ENCODE peak calls at places on chromosomes 13 and 19, in five cellular contexts. One of them, this sample, is unnamed. For H3K4me1, the result is how much of the 10 kb centered on the place peaks cover.

GRCh38 chr13:76745246-76746200 is 140.7 kb downstream of the KCTD12 start:
- DNase-seq in tibial nerve: no peak
- DNase-seq in colonic mucosa: no peak
- DNase-seq in right lobe of liver: no peak
- DNase-seq in CD8-positive, alpha-beta memory T cell: no peak
- DNase-seq in this sample: no peak

GRCh38 chr13:76425930-76426329 is 460.3 kb downstream of the KCTD12 start:
- DNase-seq in tibial nerve: no peak
- DNase-seq in colonic mucosa: no peak
- DNase-seq in right lobe of liver: no peak
- DNase-seq in CD8-positive, alpha-beta memory T cell: no peak
- DNase-seq in this sample: no peak

GRCh38 chr19:33472696-33473624 is 48.6 kb downstream of the PEPD start:
- DNase-seq in tibial nerve: no peak
- DNase-seq in colonic mucosa: no peak
- DNase-seq in right lobe of liver: no peak
- DNase-seq in CD8-positive, alpha-beta memory T cell: no peak
- DNase-seq in this sample: no peak

GRCh38 chr19:28386080-28386869 is 826.7 kb downstream of the UQCRFS1 start:
- DNase-seq in tibial nerve: no peak
- DNase-seq in colonic mucosa: no peak
- DNase-seq in right lobe of liver: no peak
- DNase-seq in CD8-positive, alpha-beta memory T cell: no peak
- DNase-seq in this sample: no peak

GRCh38 chr13:62360609-62361008 is 945.0 kb upstream of the PCDH20 start:
- DNase-seq in tibial nerve: no peak
- DNase-seq in colonic mucosa: no peak
- DNase-seq in right lobe of liver: no peak
- DNase-seq in CD8-positive, alpha-beta memory T cell: no peak
- DNase-seq in this sample: no peak

GRCh38 chr13:51249254-51249653 is 27.1 kb downstream of the FAM124A start:
- DNase-seq in tibial nerve: no peak
- DNase-seq in colonic mucosa: no peak
- DNase-seq in right lobe of liver: no peak
- DNase-seq in CD8-positive, alpha-beta memory T cell: no peak
- DNase-seq in this sample: no peak

GRCh38 chr19:54938906-54939305 is 8.4 kb downstream of the NLRP7 start:
- DNase-seq in tibial nerve: no peak
- DNase-seq in colonic mucosa: no peak
- DNase-seq in right lobe of liver: no peak
- DNase-seq in CD8-positive, alpha-beta memory T cell: no peak
- DNase-seq in this sample: no peak

GRCh38 chr13:97276862-97277269 is 54.7 kb downstream of the MBNL2 start:
- DNase-seq in tibial nerve: no peak
- DNase-seq in colonic mucosa: no peak
- DNase-seq in right lobe of liver: no peak
- DNase-seq in CD8-positive, alpha-beta memory T cell: no peak
- DNase-seq in this sample: no peak

GRCh38 chr19:58518261-58519086 is 1.1 kb downstream of the ZBTB45 start:
- DNase-seq in tibial nerve: no peak
- DNase-seq in colonic mucosa: peak
- DNase-seq in right lobe of liver: no peak
- DNase-seq in CD8-positive, alpha-beta memory T cell: no peak
- DNase-seq in this sample: no peak

GRCh38 chr13:107808388-107808787 is 406.9 kb downstream of the LIG4 start:
- DNase-seq in tibial nerve: no peak
- DNase-seq in colonic mucosa: no peak
- DNase-seq in right lobe of liver: no peak
- DNase-seq in CD8-positive, alpha-beta memory T cell: no peak
- DNase-seq in this sample: no peak

GRCh38 chr13:20851844-20852402 is 50.6 kb downstream of the XPO4 start:
- DNase-seq in tibial nerve: no peak
- DNase-seq in colonic mucosa: no peak
- DNase-seq in right lobe of liver: no peak
- DNase-seq in CD8-positive, alpha-beta memory T cell: no peak
- DNase-seq in this sample: no peak

GRCh38 chr19:11422163-11423068 is 3.3 kb upstream of the RGL3 start:
- DNase-seq in tibial nerve: peak
- DNase-seq in colonic mucosa: peak
- DNase-seq in right lobe of liver: peak
- DNase-seq in CD8-positive, alpha-beta memory T cell: peak
- DNase-seq in this sample: peak

GRCh38 chr13:113428871-113429607 is 24.2 kb downstream of the ADPRHL1 start:
- DNase-seq in tibial nerve: no peak
- DNase-seq in colonic mucosa: no peak
- DNase-seq in right lobe of liver: no peak
- DNase-seq in CD8-positive, alpha-beta memory T cell: no peak
- DNase-seq in this sample: no peak

GRCh38 chr13:25037057-25037813 is 58.7 kb upstream of the PABPC3 start:
- DNase-seq in tibial nerve: peak
- DNase-seq in colonic mucosa: peak
- DNase-seq in right lobe of liver: peak
- DNase-seq in CD8-positive, alpha-beta memory T cell: no peak
- DNase-seq in this sample: no peak

GRCh38 chr13:83414393-83414792 is 467.9 kb downstream of the SLITRK1 start:
- DNase-seq in tibial nerve: no peak
- DNase-seq in colonic mucosa: no peak
- DNase-seq in right lobe of liver: no peak
- DNase-seq in CD8-positive, alpha-beta memory T cell: no peak
- DNase-seq in this sample: no peak

GRCh38 chr13:27432612-27433210 is 8.3 kb downstream of the GTF3A start:
- DNase-seq in tibial nerve: no peak
- DNase-seq in colonic mucosa: no peak
- DNase-seq in right lobe of liver: no peak
- DNase-seq in CD8-positive, alpha-beta memory T cell: peak
- DNase-seq in this sample: peak

GRCh38 chr13:49213539-49213938 is 6.6 kb upstream of the MLNR start:
- DNase-seq in tibial nerve: no peak
- DNase-seq in colonic mucosa: no peak
- DNase-seq in right lobe of liver: no peak
- DNase-seq in CD8-positive, alpha-beta memory T cell: no peak
- DNase-seq in this sample: no peak

GRCh38 chr19:16234552-16235445 is 37.1 kb downstream of the AP1M1 start:
- DNase-seq in tibial nerve: no peak
- DNase-seq in colonic mucosa: no peak
- DNase-seq in right lobe of liver: no peak
- DNase-seq in CD8-positive, alpha-beta memory T cell: no peak
- DNase-seq in this sample: no peak

GRCh38 chr13:99523838-99524237 is 22.6 kb downstream of the TM9SF2 start:
- DNase-seq in tibial nerve: no peak
- DNase-seq in colonic mucosa: no peak
- DNase-seq in right lobe of liver: no peak
- DNase-seq in CD8-positive, alpha-beta memory T cell: no peak
- DNase-seq in this sample: no peak

GRCh38 chr13:52776726-52777125 is 37.1 kb upstream of the CNMD start:
- DNase-seq in tibial nerve: no peak
- DNase-seq in colonic mucosa: no peak
- DNase-seq in right lobe of liver: no peak
- DNase-seq in CD8-positive, alpha-beta memory T cell: no peak
- DNase-seq in this sample: no peak

GRCh38 chr13:46572758-46573384 is 19.9 kb downstream of the LRCH1 start:
- DNase-seq in tibial nerve: no peak
- DNase-seq in colonic mucosa: no peak
- DNase-seq in right lobe of liver: no peak
- DNase-seq in CD8-positive, alpha-beta memory T cell: no peak
- DNase-seq in this sample: no peak

GRCh38 chr19:58338336-58338735 is 11.5 kb downstream of the ZSCAN22 start:
- DNase-seq in tibial nerve: no peak
- DNase-seq in colonic mucosa: no peak
- DNase-seq in right lobe of liver: no peak
- DNase-seq in CD8-positive, alpha-beta memory T cell: no peak
- DNase-seq in this sample: no peak

GRCh38 chr19:51473009-51473707 is 5.2 kb upstream of the CEACAM18 start:
- DNase-seq in tibial nerve: peak
- DNase-seq in colonic mucosa: peak
- DNase-seq in right lobe of liver: peak
- DNase-seq in CD8-positive, alpha-beta memory T cell: peak
- DNase-seq in this sample: peak

GRCh38 chr13:69580255-69580654 is 527.4 kb upstream of the ATXN8OS start:
- DNase-seq in tibial nerve: no peak
- DNase-seq in colonic mucosa: no peak
- DNase-seq in right lobe of liver: no peak
- DNase-seq in CD8-positive, alpha-beta memory T cell: no peak
- DNase-seq in this sample: no peak

GRCh38 chr13:46751811-46752635 is 44.9 kb downstream of the ESD start:
- DNase-seq in tibial nerve: no peak
- DNase-seq in colonic mucosa: no peak
- DNase-seq in right lobe of liver: no peak
- DNase-seq in CD8-positive, alpha-beta memory T cell: peak
- DNase-seq in this sample: peak

GRCh38 chr19:34925278-34925855 is 1.3 kb upstream of the ZNF30 start:
- DNase-seq in tibial nerve: no peak
- DNase-seq in colonic mucosa: no peak
- DNase-seq in right lobe of liver: peak
- DNase-seq in CD8-positive, alpha-beta memory T cell: no peak
- DNase-seq in this sample: no peak

GRCh38 chr13:63377986-63378385 is 1962.3 kb upstream of the PCDH20 start:
- DNase-seq in tibial nerve: no peak
- DNase-seq in colonic mucosa: no peak
- DNase-seq in right lobe of liver: no peak
- DNase-seq in CD8-positive, alpha-beta memory T cell: no peak
- DNase-seq in this sample: no peak

GRCh38 chr13:37868691-37869505 is 674 bp downstream of the TRPC4 start:
- DNase-seq in tibial nerve: no peak
- DNase-seq in colonic mucosa: no peak
- DNase-seq in right lobe of liver: no peak
- DNase-seq in CD8-positive, alpha-beta memory T cell: no peak
- DNase-seq in this sample: no peak

GRCh38 chr19:43700368-43701015 is 15.4 kb upstream of the IRGC start:
- DNase-seq in tibial nerve: peak
- DNase-seq in colonic mucosa: peak
- DNase-seq in right lobe of liver: peak
- DNase-seq in CD8-positive, alpha-beta memory T cell: no peak
- DNase-seq in this sample: no peak

GRCh38 chr13:100301418-100301817 is 212.5 kb downstream of the PCCA start:
- DNase-seq in tibial nerve: no peak
- DNase-seq in colonic mucosa: no peak
- DNase-seq in right lobe of liver: no peak
- DNase-seq in CD8-positive, alpha-beta memory T cell: no peak
- DNase-seq in this sample: no peak

GRCh38 chr13:112005925-112006324 is 61.0 kb upstream of the SOX1 start:
- DNase-seq in tibial nerve: no peak
- DNase-seq in colonic mucosa: no peak
- DNase-seq in right lobe of liver: no peak
- DNase-seq in CD8-positive, alpha-beta memory T cell: no peak
- DNase-seq in this sample: no peak

DNA sequence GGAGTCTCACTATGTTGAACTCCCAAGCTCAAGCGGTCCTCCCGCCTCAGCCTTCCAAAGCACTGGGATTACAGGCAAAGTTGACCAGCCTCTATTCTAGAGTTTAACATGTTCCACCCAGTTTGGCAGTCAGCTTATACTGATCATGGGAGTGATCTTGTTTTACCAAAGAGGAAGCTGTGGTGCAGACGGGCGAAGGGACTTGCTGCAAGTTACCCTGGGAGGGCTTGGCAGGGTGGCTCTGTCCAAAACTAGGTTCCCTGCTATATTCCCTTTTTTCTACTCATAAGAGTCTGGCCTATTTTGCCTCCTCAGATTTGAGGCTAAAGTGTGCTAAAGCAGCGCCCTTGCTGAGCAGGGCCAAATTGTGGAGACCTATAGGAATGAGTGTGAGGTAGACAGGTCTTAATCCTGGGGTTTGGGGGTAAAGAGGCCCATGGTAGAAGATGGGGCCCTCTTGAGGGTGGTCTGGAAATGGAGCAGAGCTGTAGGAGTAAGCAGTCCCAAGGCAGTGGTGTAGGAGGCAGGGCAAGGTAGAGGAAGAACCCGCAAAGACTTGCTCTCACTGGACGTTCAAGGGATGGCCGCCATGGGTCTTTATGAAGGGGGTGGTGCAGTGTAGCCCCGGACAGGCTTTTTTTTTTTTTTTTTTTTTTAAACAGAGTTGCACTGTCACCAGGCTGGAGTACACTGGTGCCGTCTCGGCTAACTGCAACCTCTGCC is 3.3 kb downstream of the RPS19 start:
- DNase-seq in tibial nerve: no peak
- DNase-seq in colonic mucosa: no peak
- DNase-seq in right lobe of liver: no peak
- DNase-seq in CD8-positive, alpha-beta memory T cell: no peak
- DNase-seq in this sample: no peak
- H3K4me1 ChIP-seq in tibial nerve: under half
- H3K4me1 ChIP-seq in colonic mucosa: under half
- H3K4me1 ChIP-seq in right lobe of liver: under half
- H3K4me1 ChIP-seq in CD8-positive, alpha-beta memory T cell: half or more
- H3K4me1 ChIP-seq in this sample: under half

GRCh38 chr19:1070931-1071791 is 4.2 kb downstream of the ARHGAP45 start:
- DNase-seq in tibial nerve: no peak
- DNase-seq in colonic mucosa: no peak
- DNase-seq in right lobe of liver: no peak
- DNase-seq in CD8-positive, alpha-beta memory T cell: no peak
- DNase-seq in this sample: no peak
- H3K4me1 ChIP-seq in tibial nerve: under half
- H3K4me1 ChIP-seq in colonic mucosa: under half
- H3K4me1 ChIP-seq in right lobe of liver: under half
- H3K4me1 ChIP-seq in CD8-positive, alpha-beta memory T cell: half or more
- H3K4me1 ChIP-seq in this sample: half or more

GRCh38 chr19:48547722-48548121 is 4.2 kb upstream of the SULT2B1 start:
- DNase-seq in tibial nerve: no peak
- DNase-seq in colonic mucosa: no peak
- DNase-seq in right lobe of liver: no peak
- DNase-seq in CD8-positive, alpha-beta memory T cell: no peak
- DNase-seq in this sample: no peak
- H3K4me1 ChIP-seq in tibial nerve: under half
- H3K4me1 ChIP-seq in colonic mucosa: under half
- H3K4me1 ChIP-seq in right lobe of liver: under half
- H3K4me1 ChIP-seq in CD8-positive, alpha-beta memory T cell: under half
- H3K4me1 ChIP-seq in this sample: under half

GRCh38 chr19:45446295-45446694 is 21.5 kb upstream of the FOSB start:
- DNase-seq in tibial nerve: no peak
- DNase-seq in colonic mucosa: no peak
- DNase-seq in right lobe of liver: no peak
- DNase-seq in CD8-positive, alpha-beta memory T cell: no peak
- DNase-seq in this sample: no peak

GRCh38 chr19:45448887-45449299 is 18.9 kb upstream of the FOSB start:
- DNase-seq in tibial nerve: no peak
- DNase-seq in colonic mucosa: no peak
- DNase-seq in right lobe of liver: no peak
- DNase-seq in CD8-positive, alpha-beta memory T cell: no peak
- DNase-seq in this sample: peak

GRCh38 chr19:45448425-45448756 is 19.4 kb upstream of the FOSB start:
- DNase-seq in tibial nerve: no peak
- DNase-seq in colonic mucosa: no peak
- DNase-seq in right lobe of liver: no peak
- DNase-seq in CD8-positive, alpha-beta memory T cell: no peak
- DNase-seq in this sample: no peak

GRCh38 chr19:45445139-45445538 is 21.4 kb upstream of the ERCC1 start:
- DNase-seq in tibial nerve: no peak
- DNase-seq in colonic mucosa: no peak
- DNase-seq in right lobe of liver: no peak
- DNase-seq in CD8-positive, alpha-beta memory T cell: no peak
- DNase-seq in this sample: no peak

DNA sequence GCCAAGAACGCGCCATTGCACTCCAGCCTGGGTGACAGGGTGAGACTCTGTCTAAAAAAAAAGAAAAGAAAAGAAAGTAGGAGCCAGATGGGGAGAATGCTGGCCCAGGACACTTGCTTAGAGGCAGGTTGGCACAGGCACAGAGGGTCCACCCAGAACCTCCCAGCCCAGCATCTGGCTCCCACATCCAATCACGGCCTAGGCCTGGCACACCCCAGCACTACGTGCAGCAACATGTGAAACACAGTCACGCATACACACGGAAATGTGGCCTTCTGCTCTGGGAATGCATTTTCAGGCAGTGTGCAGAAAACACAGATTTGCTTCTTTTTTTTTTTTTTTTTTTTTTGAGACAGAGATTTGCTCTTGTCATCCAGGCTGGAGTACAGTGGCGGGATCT is 20.9 kb upstream of the FOSB start:
- DNase-seq in tibial nerve: no peak
- DNase-seq in colonic mucosa: no peak
- DNase-seq in right lobe of liver: no peak
- DNase-seq in CD8-positive, alpha-beta memory T cell: no peak
- DNase-seq in this sample: no peak
- H3K4me1 ChIP-seq in tibial nerve: under half
- H3K4me1 ChIP-seq in colonic mucosa: under half
- H3K4me1 ChIP-seq in right lobe of liver: under half
- H3K4me1 ChIP-seq in CD8-positive, alpha-beta memory T cell: half or more
- H3K4me1 ChIP-seq in this sample: half or more